ENCODE peak calls at places on chromosomes 13 and 19, in eight cellular contexts. P, U, X, C, R, M, W and Y are unnamed samples.
A peak's percentile ranks its signal among the peaks of the same experiment; 100 is the strongest.

GRCh38 chr19:4446801-4447200 is 10.8 kb downstream of the UBXN6 start:
- DNase-seq in X (no peak), U (no peak), C (no peak), P (no peak), R (no peak), M (no peak), W (no peak), Y (no peak)

GRCh38 chr19:39296055-39296645 is at the start of gene IFNL1:
- DNase-seq in W (no peak), C (no peak), U (no peak), R (no peak), M (no peak), X (peak; percentile 72), P (no peak), Y (no peak)

GRCh38 chr19:13169769-13170168 is 19.6 kb downstream of the IER2 start:
- DNase-seq in U (peak; percentile 78), R (no peak), P (no peak), M (no peak), C (peak; percentile 91), W (no peak), X (no peak), Y (peak; percentile 60)

GRCh38 chr13:45180713-45181601 is 19.9 kb downstream of the KCTD4 start:
- DNase-seq in U (no peak), M (no peak), W (no peak), X (no peak), R (no peak), P (no peak), C (no peak), Y (no peak)

GRCh38 chr19:18763674-18764590 is 27.2 kb downstream of the COMP start:
- DNase-seq in P (no peak), W (no peak), U (peak; percentile 78), R (peak; percentile 66), C (no peak), M (no peak), X (peak; percentile 68), Y (no peak)

GRCh38 chr19:41702208-41702651 is 6.2 kb upstream of the CEACAM5 start:
- DNase-seq in U (no peak), C (no peak), X (peak; percentile 1), P (no peak), R (no peak), W (no peak), M (no peak), Y (no peak)

GRCh38 chr19:54388001-54388802 is 23.5 kb upstream of the LAIR1 start:
- DNase-seq in P (no peak), M (peak; percentile 93), C (no peak), W (peak; percentile 23), R (no peak), U (no peak), X (peak; percentile 62), Y (peak; percentile 27)

GRCh38 chr19:57814505-57815246 is at the start of gene ZNF552:
- DNase-seq in P (peak; percentile 79), U (peak; percentile 79), W (peak; percentile 67), R (peak; percentile 91), X (peak; percentile 91), C (peak; percentile 91), M (peak; percentile 88), Y (peak; percentile 90)

GRCh38 chr13:40146586-40147240 is 491.3 kb downstream of the COG6 start:
- DNase-seq in X (no peak), U (no peak), R (no peak), P (no peak), W (no peak), C (no peak), M (no peak), Y (no peak)

GRCh38 chr13:107678075-107678689 is 537.2 kb downstream of the LIG4 start:
- DNase-seq in C (no peak), R (no peak), X (no peak), M (no peak), U (no peak), W (no peak), P (no peak), Y (no peak)

GRCh38 chr19:49746206-49746958 is 16.7 kb downstream of the TSKS start:
- DNase-seq in W (no peak), X (peak; percentile 45), U (no peak), P (no peak), C (peak; percentile 90), M (no peak), R (no peak), Y (peak; percentile 41)

GRCh38 chr19:21568816-21569496 is 63.6 kb downstream of the ZNF429 start:
- DNase-seq in M (no peak), R (peak; percentile 74), U (peak; percentile 88), X (peak; percentile 90), C (no peak), P (no peak), W (no peak), Y (peak; percentile 81)

GRCh38 chr13:93640452-93640851 is 413.8 kb downstream of the GPC6 start:
- DNase-seq in P (no peak), X (no peak), C (no peak), R (no peak), U (no peak), M (no peak), W (no peak), Y (no peak)

GRCh38 chr19:37817180-37817911 is 38.0 kb upstream of the ZNF573 start:
- DNase-seq in X (peak; percentile 59), M (peak; percentile 15), U (peak; percentile 82), R (peak; percentile 63), P (no peak), W (no peak), C (no peak), Y (peak; percentile 66)

GRCh38 chr13:29081036-29081435 is 260.9 kb downstream of the MTUS2 start:
- DNase-seq in X (no peak), M (peak; percentile 65), C (no peak), W (peak; percentile 5), R (no peak), U (no peak), P (no peak), Y (no peak)

GRCh38 chr13:110337287-110337686 is 30.2 kb downstream of the COL4A2 start:
- DNase-seq in W (no peak), P (no peak), X (no peak), U (no peak), R (no peak), M (no peak), C (no peak), Y (no peak)

GRCh38 chr13:110339263-110339662 is 32.2 kb downstream of the COL4A2 start:
- DNase-seq in U (no peak), R (no peak), W (no peak), M (no peak), C (no peak), P (no peak), X (no peak), Y (no peak)

GRCh38 chr13:110336681-110337080 is 29.6 kb downstream of the COL4A2 start:
- DNase-seq in U (no peak), W (no peak), P (no peak), R (no peak), X (no peak), C (no peak), M (no peak), Y (no peak)

GRCh38 chr13:110339975-110340550 is 33.0 kb downstream of the COL4A2 start:
- DNase-seq in C (no peak), P (no peak), R (no peak), U (no peak), M (no peak), X (no peak), W (no peak), Y (no peak)

GRCh38 chr13:110338441-110339101 is 31.5 kb downstream of the COL4A2 start:
- DNase-seq in X (no peak), P (no peak), U (no peak), R (no peak), M (no peak), W (no peak), C (no peak), Y (peak; percentile 51)
- TF ChIP-seq POLR2AphosphoS5 in X (no peak), P (no peak), U (no peak), R (peak; percentile 71), M (no peak), W (no peak), C (no peak), Y (peak; percentile 53)

DNA sequence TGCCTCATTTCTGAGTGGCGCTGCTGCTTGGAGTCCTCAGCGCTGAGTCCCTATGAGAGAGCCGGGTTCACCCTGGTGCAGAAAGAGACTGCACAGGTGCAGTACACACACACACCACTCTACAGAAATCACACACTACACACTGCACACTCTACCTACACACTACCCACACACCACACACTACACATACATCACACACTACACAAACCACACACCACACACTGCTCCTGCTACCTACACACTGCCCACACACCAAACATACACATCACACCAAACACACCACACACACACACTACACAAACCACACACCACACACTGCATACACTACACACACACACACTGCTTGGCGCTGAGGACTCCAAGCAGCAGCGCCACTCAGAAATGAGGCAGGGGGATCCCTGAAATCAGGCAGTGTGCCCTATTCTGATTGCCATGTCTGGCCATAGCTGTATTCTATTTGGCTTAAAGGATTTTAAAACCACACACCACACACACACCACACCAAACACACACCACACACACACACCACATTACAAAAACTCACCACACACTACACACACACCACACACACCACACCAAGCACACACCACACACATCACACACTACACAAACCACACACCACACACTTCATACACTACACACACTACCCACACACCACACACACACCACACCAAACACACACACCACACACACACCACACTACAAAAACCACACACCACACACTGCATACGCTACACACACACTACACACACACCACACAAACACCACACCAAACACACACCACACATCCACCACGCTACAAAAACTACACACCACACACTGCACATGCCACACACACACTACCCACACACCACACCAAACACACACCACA is 4.9 kb downstream of the MAG start:
- DNase-seq in U (no peak), M (no peak), C (no peak), X (no peak), R (no peak), P (no peak), W (no peak), Y (no peak)
- TF ChIP-seq POLR2AphosphoS5 in U (no peak), M (no peak), C (no peak), X (no peak), R (no peak), P (no peak), W (no peak), Y (no peak)

DNA sequence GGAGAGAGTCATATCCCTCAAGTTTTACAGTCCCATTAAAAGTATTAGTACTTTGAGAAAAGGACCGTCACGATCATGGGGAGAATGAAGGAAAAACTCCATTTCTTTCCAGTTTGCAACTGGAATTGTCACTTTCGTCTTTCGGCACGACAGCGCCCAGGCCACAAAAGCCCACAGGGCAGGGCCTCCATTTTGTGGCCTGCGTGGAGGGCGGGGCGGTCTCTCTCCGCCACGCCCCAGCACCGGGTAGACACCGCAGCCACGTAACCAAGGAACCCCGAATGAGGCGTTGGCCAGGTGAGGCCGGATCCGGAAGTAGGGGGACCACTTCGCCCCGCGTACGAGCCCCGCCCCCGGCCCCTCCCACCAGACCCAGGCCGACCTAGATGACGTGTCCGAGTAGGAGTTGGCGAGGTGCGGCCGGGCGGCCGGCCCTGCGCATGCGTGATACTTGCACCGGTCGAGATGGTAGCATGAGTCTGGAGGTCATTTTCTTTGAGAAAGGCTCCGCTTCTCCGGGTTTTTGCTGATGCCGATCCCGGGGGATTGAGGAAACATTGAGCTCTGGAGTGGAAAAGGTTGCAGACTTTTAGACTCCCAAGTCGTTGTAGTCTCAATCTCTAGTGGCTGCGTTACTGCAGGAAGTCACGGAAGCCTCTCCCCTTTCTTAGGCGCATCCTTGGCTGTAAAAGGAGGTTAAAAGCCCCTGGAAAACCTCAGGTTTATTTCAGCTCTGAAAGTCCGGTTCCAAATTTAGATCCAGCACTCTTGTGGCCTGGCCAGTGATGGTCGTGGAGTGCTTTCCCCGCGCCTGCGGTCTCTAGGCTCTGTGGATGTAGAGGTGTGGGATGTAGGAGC is 2.7 kb upstream of the TM9SF2 start:
- DNase-seq in X (peak; percentile 98), W (peak; percentile 82), P (peak; percentile 80), R (peak; percentile 98), U (peak; percentile 98), M (peak; percentile 99), C (peak; percentile 97), Y (peak; percentile 99)
- TF ChIP-seq POLR2AphosphoS5 in X (peak; percentile 73), W (peak; percentile 41), P (peak; percentile 67), R (peak; percentile 95), U (peak; percentile 27), M (peak; percentile 59), C (peak; percentile 88), Y (peak; percentile 74)

GRCh38 chr19:11296264-11296663 is 304 bp downstream of the TSPAN16 start:
- DNase-seq in W (no peak), X (no peak), P (no peak), M (peak; percentile 70), R (no peak), U (no peak), C (no peak), Y (no peak)
- TF ChIP-seq POLR2AphosphoS5 in W (no peak), X (no peak), P (no peak), M (no peak), R (no peak), U (no peak), C (no peak), Y (no peak)